ENCODE peak calls at places on chromosome 18, in nine cellular contexts. P is NCI-H345, E is ACHN, L is lower leg skin, D is neural crest cell, Q is AG08395, W is fibroblast of pulmonary artery, G is Ammon's horn, C is fibroblast of the aortic adventitia. Z is an unnamed sample.

GRCh38 chr18:62346327-62347090 is 21.4 kb downstream of the TNFRSF11A start:
- DNase-seq in P (peak), E (no peak), L (no peak), D (no peak), Q (no peak), W (no peak), G (no peak), C (no peak), Z (peak)

GRCh38 chr18:75204262-75204977 is 4.5 kb downstream of the PTGR3 start:
- DNase-seq in P (no peak), E (no peak), L (no peak), D (no peak), Q (no peak), W (no peak), G (no peak), C (peak), Z (no peak)

GRCh38 chr18:48866028-48866733 is 84.6 kb downstream of the SMAD7 start:
- DNase-seq in P (peak), E (no peak), L (no peak), D (no peak), Q (peak), W (peak), G (peak), C (peak), Z (peak)

GRCh38 chr18:49613741-49614151 is 51.9 kb downstream of the LIPG start:
- DNase-seq in P (peak), E (no peak), L (no peak), D (no peak), Q (no peak), W (no peak), G (no peak), C (no peak), Z (no peak)

GRCh38 chr18:8800445-8800844 is 95.1 kb downstream of the MTCL1 start:
- DNase-seq in P (no peak), E (peak), L (no peak), D (no peak), Q (peak), W (peak), G (no peak), C (peak), Z (no peak)

GRCh38 chr18:48958951-48959350 is 8.2 kb upstream of the SMAD7 start:
- DNase-seq in P (no peak), E (no peak), L (no peak), D (no peak), Q (no peak), W (no peak), G (no peak), C (no peak), Z (no peak)

GRCh38 chr18:74722237-74722636 is 124.6 kb downstream of the ZNF407 start:
- DNase-seq in P (no peak), E (no peak), L (no peak), D (no peak), Q (peak), W (peak), G (no peak), C (peak), Z (no peak)

GRCh38 chr18:33495278-33495677 is 54.8 kb upstream of the CCDC178 start:
- DNase-seq in P (peak), E (peak), L (no peak), D (peak), Q (no peak), W (peak), G (peak), C (peak), Z (peak)

GRCh38 chr18:48084858-48085257 is 154.4 kb upstream of the SMAD2 start:
- DNase-seq in P (no peak), E (no peak), L (no peak), D (no peak), Q (no peak), W (no peak), G (no peak), C (no peak), Z (no peak)

Z was measured in NCI-H1092.